ENCODE peak calls at places on chromosomes 13 and 19, in eight cellular contexts. Q is activated CD4-positive, alpha-beta T cell treated with anti-CD3 and anti-CD28 coated beads, Interleukin-2, amount 10 ng/mL, durations not matched to agents 7 days and 5 days; R is hypothalamus; L is activated T-cell treated with anti-CD3 and anti-CD28 coated beads for 24 hours; B is activated naive CD4-positive, alpha-beta T cell; D is NCI-H774; Y is activated CD8-positive, alpha-beta memory T cell treated with anti-CD3 and anti-CD28 coated beads for 1 hour; I is erythroblast. G is an unnamed sample.

GRCh38 chr13:23547000-23547590 is 23.1 kb upstream of the TNFRSF19 start:
- DNase-seq in Q (no peak), R (no peak), L (no peak), B (no peak), D (no peak), Y (no peak), I (no peak), G (peak)

GRCh38 chr19:44927746-44928145 is 13.3 kb downstream of the APOC1 start:
- DNase-seq in Q (no peak), R (no peak), L (no peak), B (no peak), D (no peak), Y (no peak), I (no peak), G (no peak)

GRCh38 chr13:39144391-39144790 is 106.1 kb downstream of the NHLRC3 start:
- DNase-seq in Q (no peak), R (no peak), L (no peak), B (no peak), D (no peak), Y (no peak), I (no peak), G (no peak)

GRCh38 chr13:81142306-81142999 is 801.5 kb upstream of the SPRY2 start:
- DNase-seq in Q (no peak), R (no peak), L (no peak), B (no peak), D (no peak), Y (no peak), I (no peak), G (no peak)

GRCh38 chr19:57031156-57031555 is 88.6 kb upstream of the USP29 start:
- DNase-seq in Q (no peak), R (no peak), L (no peak), B (no peak), D (no peak), Y (no peak), I (no peak), G (no peak)

GRCh38 chr19:3262362-3262761 is 37.9 kb downstream of the CELF5 start:
- DNase-seq in Q (no peak), R (no peak), L (no peak), B (no peak), D (no peak), Y (no peak), I (no peak), G (no peak)

GRCh38 chr19:907183-907853 is 5.7 kb downstream of the R3HDM4 start:
- DNase-seq in Q (no peak), R (no peak), L (no peak), B (no peak), D (no peak), Y (no peak), I (peak), G (no peak)

GRCh38 chr13:113155201-113155600 is 3.2 kb upstream of the PROZ start:
- DNase-seq in Q (no peak), R (no peak), L (no peak), B (no peak), D (no peak), Y (no peak), I (no peak), G (no peak)

GRCh38 chr19:22595918-22596341 is 38.2 kb upstream of the ZNF492 start:
- DNase-seq in Q (no peak), R (peak), L (no peak), B (no peak), D (no peak), Y (no peak), I (no peak), G (no peak)